ENCODE peak calls at places on chromosomes 5 and 9, in seven cellular contexts. Q, D, R, C, S, T and G are unnamed samples.

GRCh38 chr5:9544502-9545300 is 1.2 kb downstream of the SEMA5A start:
- DNase-seq in R (peak), C (peak), Q (peak), T (peak), D (peak), S (peak), G (peak)

GRCh38 chr9:117703538-117703937 is 665 bp upstream of the TLR4 start:
- DNase-seq in S (no peak), Q (no peak), T (peak), D (no peak), R (peak), C (no peak), G (no peak)

GRCh38 chr5:111010783-111011182 is 60.7 kb upstream of the TSLP start:
- DNase-seq in C (no peak), R (no peak), T (no peak), D (no peak), Q (no peak), S (no peak), G (no peak)

GRCh38 chr9:130493021-130493420 is 48.3 kb downstream of the ASS1 start:
- DNase-seq in C (no peak), S (no peak), R (no peak), D (no peak), Q (no peak), T (no peak), G (no peak)

GRCh38 chr5:43389679-43390329 is 22.4 kb downstream of the CCL28 start:
- DNase-seq in D (peak), C (peak), S (peak), Q (peak), T (peak), R (peak), G (peak)

GRCh38 chr5:55485073-55485472 is 49.7 kb downstream of the PLPP1 start:
- DNase-seq in R (no peak), S (no peak), D (peak), Q (no peak), C (no peak), T (no peak), G (no peak)

GRCh38 chr9:128005938-128006337 is 25.1 kb upstream of the EEIG1 start:
- DNase-seq in D (no peak), C (no peak), S (no peak), R (no peak), Q (no peak), T (no peak), G (no peak)

GRCh38 chr9:37029304-37029775 is 4.7 kb downstream of the PAX5 start:
- DNase-seq in T (no peak), C (peak), Q (no peak), S (no peak), D (peak), R (no peak), G (no peak)

GRCh38 chr5:16617272-16617973 is 626 bp upstream of the RETREG1 start:
- DNase-seq in C (no peak), T (no peak), R (no peak), S (peak), D (peak), Q (peak), G (peak)

GRCh38 chr9:38162332-38162985 is 93.4 kb upstream of the SHB start:
- DNase-seq in Q (no peak), R (no peak), D (no peak), T (no peak), C (no peak), S (peak), G (no peak)

GRCh38 chr5:16776611-16777251 is 159.4 kb downstream of the MYO10 start:
- DNase-seq in D (peak), R (peak), S (peak), T (no peak), C (no peak), Q (peak), G (no peak)

GRCh38 chr5:142819816-142820215 is 49.6 kb downstream of the ARHGAP26 start:
- DNase-seq in R (peak), C (no peak), D (no peak), S (no peak), T (no peak), Q (no peak), G (no peak)

GRCh38 chr5:94243612-94244011 is 374.8 kb downstream of the KIAA0825 start:
- DNase-seq in Q (no peak), R (no peak), S (no peak), C (no peak), D (no peak), T (no peak), G (no peak)

GRCh38 chr5:55993628-55994501 is 898 bp downstream of the IL6ST start:
- DNase-seq in Q (no peak), R (peak), D (no peak), T (no peak), S (no peak), C (peak), G (no peak)

GRCh38 chr5:169374761-169375160 is 73.8 kb upstream of the SLIT3 start:
- DNase-seq in Q (no peak), C (no peak), T (peak), R (no peak), D (no peak), S (no peak), G (no peak)

GRCh38 chr5:76669245-76669644 is 46.0 kb upstream of the F2RL2 start:
- DNase-seq in Q (no peak), C (no peak), T (no peak), R (no peak), D (no peak), S (no peak), G (no peak)

GRCh38 chr5:172180936-172181335 is 7.1 kb downstream of the STK10 start:
- DNase-seq in D (no peak), S (no peak), R (no peak), Q (no peak), T (no peak), C (no peak), G (peak)

GRCh38 chr5:123916331-123917121 is 404.5 kb downstream of the CSNK1G3 start:
- DNase-seq in C (no peak), T (peak), R (peak), S (peak), D (no peak), Q (peak), G (no peak)

GRCh38 chr5:101424530-101425175 is 521.6 kb upstream of the ST8SIA4 start:
- DNase-seq in R (peak), D (no peak), C (no peak), S (no peak), T (peak), Q (no peak), G (no peak)

GRCh38 chr9:110334871-110335270 is 2.8 kb downstream of the TXNDC8 start:
- DNase-seq in R (no peak), S (no peak), T (no peak), Q (no peak), D (no peak), C (no peak), G (no peak)

GRCh38 chr5:41858890-41859289 is 11.3 kb downstream of the OXCT1 start:
- DNase-seq in C (no peak), T (no peak), Q (no peak), R (no peak), D (no peak), S (no peak), G (peak)

GRCh38 chr5:32600057-32600622 is 14.8 kb downstream of the SUB1 start:
- DNase-seq in R (peak), T (peak), S (no peak), D (no peak), Q (peak), C (no peak), G (no peak)

GRCh38 chr5:173025651-173026050 is 30.5 kb upstream of the CREBRF start:
- DNase-seq in Q (no peak), T (no peak), S (no peak), R (no peak), D (no peak), C (no peak), G (no peak)

GRCh38 chr9:15485836-15486678 is 24.7 kb downstream of the PSIP1 start:
- DNase-seq in T (peak), Q (peak), D (peak), S (no peak), R (peak), C (no peak), G (no peak)

GRCh38 chr5:55603947-55604346 is 69.2 kb upstream of the PLPP1 start:
- DNase-seq in D (no peak), S (no peak), Q (no peak), C (no peak), R (peak), T (no peak), G (no peak)

GRCh38 chr5:97629281-97629680 is 446.2 kb upstream of the RIOK2 start:
- DNase-seq in T (peak), S (no peak), C (no peak), D (peak), Q (peak), R (peak), G (no peak)

GRCh38 chr9:27473135-27473534 is 51.0 kb upstream of the IFNK start:
- DNase-seq in S (no peak), R (peak), D (no peak), C (no peak), T (peak), Q (peak), G (no peak)

GRCh38 chr5:52693279-52693678 is 94.4 kb upstream of the ITGA1 start:
- DNase-seq in S (no peak), D (peak), R (peak), C (peak), T (no peak), Q (peak), G (peak)

GRCh38 chr5:11857391-11857790 is 46.9 kb downstream of the CTNND2 start:
- DNase-seq in C (no peak), S (no peak), Q (no peak), T (no peak), D (no peak), R (no peak), G (no peak)

GRCh38 chr5:53397845-53398244 is 82.6 kb upstream of the FST start:
- DNase-seq in S (no peak), R (peak), T (peak), Q (no peak), C (no peak), D (no peak), G (no peak)

GRCh38 chr9:86529496-86530275 is 175.5 kb upstream of the TUT7 start:
- DNase-seq in R (no peak), D (no peak), C (no peak), S (no peak), Q (no peak), T (no peak), G (no peak)

DNA sequence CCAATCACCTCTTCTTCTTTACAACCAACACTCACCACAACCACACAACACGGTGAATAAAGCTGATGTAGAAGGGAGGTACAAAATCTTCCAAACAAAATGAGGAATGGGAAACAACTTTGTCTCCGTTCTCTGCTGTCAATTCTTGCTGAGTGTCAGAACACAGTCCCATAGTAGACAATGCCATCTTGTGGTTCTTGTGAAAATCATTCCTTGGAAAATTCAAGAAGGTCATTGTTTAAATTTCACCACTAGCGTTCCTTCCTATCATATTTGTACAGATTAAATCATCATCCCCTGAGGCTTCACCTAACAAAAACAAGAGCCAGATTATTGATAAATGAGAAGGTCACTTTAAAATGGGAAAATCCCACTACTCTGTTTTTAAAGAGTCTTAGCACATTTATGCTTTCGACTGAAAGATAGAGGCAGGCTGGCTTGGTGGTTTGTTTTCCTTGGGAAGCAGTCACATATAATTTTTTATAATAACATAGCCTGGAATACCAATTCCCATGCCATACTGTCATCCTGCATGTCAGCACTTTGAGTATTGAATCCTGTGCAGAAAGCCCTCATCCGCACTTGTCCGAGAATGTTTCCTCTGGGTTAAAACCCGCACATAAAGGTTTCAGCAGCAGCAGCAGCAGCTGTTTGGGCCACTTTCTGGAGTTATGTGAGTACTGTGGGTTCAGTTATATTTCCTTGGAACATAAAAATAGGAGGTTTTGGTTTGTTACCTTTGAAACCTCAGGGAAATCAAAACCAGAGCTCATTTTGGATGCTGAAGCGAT is 395.0 kb upstream of the SMARCA2 start:
- DNase-seq in S (no peak), R (peak), T (no peak), D (peak), Q (no peak), C (no peak), G (no peak)
- TF ChIP-seq CTCF in S (no peak), R (no peak), T (no peak), D (peak), Q (no peak), C (no peak), G (no peak)

GRCh38 chr5:135329913-135330797 is 68.9 kb downstream of the MACROH2A1 start:
- DNase-seq in T (no peak), D (no peak), S (no peak), Q (no peak), R (no peak), C (no peak), G (no peak)
- TF ChIP-seq CTCF in T (no peak), D (no peak), S (no peak), Q (no peak), R (no peak), C (no peak), G (no peak)

GRCh38 chr5:51159606-51160005 is 223.6 kb upstream of the ISL1 start:
- DNase-seq in T (no peak), R (no peak), S (no peak), Q (no peak), D (no peak), C (no peak), G (no peak)

GRCh38 chr5:51156838-51157237 is 226.4 kb upstream of the ISL1 start:
- DNase-seq in D (peak), S (no peak), C (no peak), R (no peak), Q (no peak), T (no peak), G (no peak)

GRCh38 chr5:51162245-51162644 is 221.0 kb upstream of the ISL1 start:
- DNase-seq in D (no peak), Q (no peak), C (no peak), R (no peak), T (no peak), S (no peak), G (no peak)

GRCh38 chr5:51156222-51156621 is 227.0 kb upstream of the ISL1 start:
- DNase-seq in C (no peak), S (no peak), Q (no peak), R (no peak), D (no peak), T (no peak), G (no peak)

DNA sequence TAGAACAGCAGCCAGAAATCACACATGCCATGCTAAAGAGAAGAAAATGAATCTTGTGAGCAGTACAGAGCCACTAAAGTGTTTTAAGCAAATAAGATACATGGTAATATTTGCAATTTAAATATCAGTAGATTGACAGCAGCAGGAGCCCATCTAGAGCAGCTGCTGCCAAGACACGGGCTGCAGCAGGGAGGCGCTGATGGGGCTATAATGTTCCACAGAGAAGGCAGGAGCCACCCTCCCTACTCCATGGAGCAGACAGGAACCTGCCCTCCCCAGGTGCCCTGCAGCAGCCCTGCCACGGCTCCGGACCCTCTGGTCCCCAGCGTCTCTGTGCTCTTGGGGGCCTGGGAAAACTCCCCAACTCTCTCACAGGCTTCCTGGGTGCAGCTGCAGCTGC is 224.1 kb upstream of the ISL1 start:
- DNase-seq in D (peak), T (no peak), S (no peak), R (no peak), C (no peak), Q (no peak), G (no peak)
- TF ChIP-seq CTCF in D (peak), T (no peak), S (no peak), R (no peak), C (no peak), Q (no peak), G (no peak)

DNA sequence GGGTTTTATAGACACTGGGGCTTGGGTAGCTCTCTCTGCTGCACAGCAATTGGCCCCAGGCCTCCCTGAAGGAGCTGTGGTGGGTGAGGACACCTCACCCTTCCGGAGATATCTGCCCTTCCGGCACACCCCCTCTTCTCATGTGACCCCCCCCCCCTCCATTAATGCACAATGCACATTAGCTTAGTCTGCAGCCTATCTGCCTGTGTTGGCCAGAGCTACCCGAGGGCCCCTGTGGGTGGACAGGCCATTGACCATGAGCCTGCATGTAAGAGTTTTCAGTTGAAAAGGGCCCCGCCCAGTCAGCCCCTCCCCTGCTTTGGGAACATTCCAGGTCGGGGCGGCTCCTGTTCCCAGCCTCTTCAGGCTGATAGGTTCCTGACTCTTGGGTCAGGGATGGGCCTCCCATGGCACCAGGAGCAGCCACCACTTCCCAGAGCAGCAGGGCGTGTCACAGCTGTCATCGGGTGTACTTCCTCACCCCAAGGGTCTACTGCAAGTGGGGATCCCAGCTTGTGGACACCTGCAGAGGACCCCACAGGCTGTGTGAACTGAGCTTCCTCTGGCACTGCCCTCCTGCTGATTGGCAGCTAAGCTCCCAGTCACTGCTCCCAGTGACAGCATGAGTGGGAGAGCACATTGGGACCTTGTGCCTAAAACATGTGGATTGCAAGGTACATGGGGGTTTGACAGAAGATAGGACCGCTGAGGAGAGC is 17.8 kb downstream of the PHF2 start:
- DNase-seq in S (no peak), C (no peak), Q (peak), D (peak), T (no peak), R (no peak), G (no peak)
- TF ChIP-seq CTCF in S (no peak), C (no peak), Q (no peak), D (no peak), T (no peak), R (no peak), G (no peak)

GRCh38 chr5:151130922-151131891 is 26.4 kb downstream of the ANXA6 start:
- DNase-seq in T (no peak), D (no peak), Q (peak), S (no peak), C (no peak), R (no peak), G (no peak)

GRCh38 chr5:151132959-151133358 is 24.6 kb downstream of the ANXA6 start:
- DNase-seq in Q (no peak), C (no peak), R (no peak), T (no peak), S (no peak), D (no peak), G (no peak)

GRCh38 chr5:151127926-151128325 is 29.7 kb downstream of the ANXA6 start:
- DNase-seq in S (no peak), R (no peak), Q (no peak), T (no peak), C (no peak), D (no peak), G (no peak)

GRCh38 chr5:151128817-151129216 is 28.8 kb downstream of the ANXA6 start:
- DNase-seq in S (no peak), R (no peak), Q (no peak), T (no peak), D (no peak), C (peak), G (peak)

GRCh38 chr5:151130235-151130921 is 27.2 kb downstream of the ANXA6 start:
- DNase-seq in C (no peak), R (no peak), T (no peak), Q (no peak), D (no peak), S (no peak), G (no peak)
- TF ChIP-seq CTCF in C (no peak), R (no peak), T (no peak), Q (no peak), D (no peak), S (no peak), G (no peak)